ENCODE peak calls at places on chromosomes 7 and 10, in five cellular contexts. K, H, T, W and V are unnamed samples.

GRCh38 chr7:116380030-116380429 is 119.5 kb upstream of the CAV2 start:
- DNase-seq in K (no peak), H (no peak), W (no peak), T (peak; percentile 79), V (no peak)

GRCh38 chr10:31261502-31262311 is 57.3 kb upstream of the ZEB1 start:
- DNase-seq in H (peak; percentile 74), T (peak; percentile 89), W (no peak), K (no peak), V (no peak)

GRCh38 chr7:138538518-138538917 is 78.5 kb downstream of the TRIM24 start:
- DNase-seq in T (no peak), H (peak; percentile 1), W (no peak), K (no peak), V (no peak)

GRCh38 chr10:30422981-30423654 is 10.9 kb upstream of the MAP3K8 start:
- DNase-seq in T (peak; percentile 72), W (no peak), H (no peak), K (peak; percentile 89), V (peak; percentile 83)

GRCh38 chr7:128904381-128905197 is 5.9 kb downstream of the KCP start:
- DNase-seq in H (no peak), K (peak; percentile 87), T (peak; percentile 76), W (no peak), V (no peak)

GRCh38 chr10:104784452-104784851 is 143.4 kb downstream of the SORCS3 start:
- DNase-seq in T (no peak), H (no peak), K (no peak), W (no peak), V (no peak)

GRCh38 chr7:132516042-132516840 is 60.0 kb downstream of the PLXNA4 start:
- DNase-seq in H (peak; percentile 19), T (peak; percentile 57), K (no peak), W (no peak), V (no peak)

GRCh38 chr7:66556549-66557213 is 72.0 kb upstream of the KCTD7 start:
- DNase-seq in T (no peak), H (no peak), W (no peak), K (no peak), V (no peak)

GRCh38 chr7:120760050-120760449 is 97.9 kb downstream of the TSPAN12 start:
- DNase-seq in W (no peak), H (no peak), K (no peak), T (no peak), V (no peak)

GRCh38 chr10:98074315-98074911 is 44.0 kb upstream of the CRTAC1 start:
- DNase-seq in T (peak; percentile 31), W (no peak), H (no peak), K (peak; percentile 42), V (peak; percentile 34)

GRCh38 chr7:151264615-151265014 is 16.1 kb upstream of the SMARCD3 start:
- DNase-seq in H (no peak), W (no peak), T (no peak), K (no peak), V (no peak)

GRCh38 chr10:80699602-80700039 is 161.9 kb downstream of the SH2D4B start:
- DNase-seq in W (peak; percentile 79), H (peak; percentile 11), K (peak; percentile 93), T (peak; percentile 78), V (peak; percentile 74)

GRCh38 chr10:44635181-44635580 is 250.3 kb upstream of the CXCL12 start:
- DNase-seq in W (no peak), T (peak; percentile 43), K (no peak), H (no peak), V (no peak)

GRCh38 chr7:102828291-102828690 is 79.5 kb downstream of the FAM185A start:
- DNase-seq in H (no peak), W (no peak), T (no peak), K (no peak), V (no peak)

GRCh38 chr10:101779544-101780186 is 3.6 kb downstream of the NPM3 start:
- DNase-seq in H (no peak), K (peak; percentile 87), T (peak; percentile 81), W (peak; percentile 87), V (peak; percentile 79)

GRCh38 chr10:34766256-34766580 is 48.9 kb downstream of the PARD3 start:
- DNase-seq in K (no peak), H (no peak), T (no peak), W (no peak), V (no peak)

GRCh38 chr10:4352566-4352961 is 473.4 kb upstream of the AKR1E2 start:
- DNase-seq in W (no peak), T (peak; percentile 50), K (no peak), H (peak; percentile 77), V (peak; percentile 79)